ENCODE peak calls at places on chromosome 3, in five cellular contexts. E is suprapubic skin, D is endothelial cell of umbilical vein, H is astrocyte of the cerebellum, J is esophagus muscularis mucosa. W is an unnamed sample.
A peak's percentile ranks its signal among the peaks of the same experiment; 100 is the strongest.

GRCh38 chr3:143951351-143951971 is 20.2 kb upstream of the DIPK2A start:
- DNase-seq in E (no peak), D (peak; percentile 49), H (peak; percentile 16), J (no peak), W (no peak)

GRCh38 chr3:123853686-123854372 is 30.3 kb downstream of the MYLK start:
- DNase-seq in E (no peak), D (no peak), H (no peak), J (no peak), W (no peak)

GRCh38 chr3:89622063-89622700 is 514.8 kb downstream of the EPHA3 start:
- DNase-seq in E (no peak), D (no peak), H (no peak), J (no peak), W (no peak)

GRCh38 chr3:16818194-16818593 is 66.6 kb upstream of the PLCL2 start:
- DNase-seq in E (no peak), D (no peak), H (no peak), J (peak; percentile 26), W (no peak)

GRCh38 chr3:14336414-14337285 is 65.8 kb upstream of the SLC6A6 start:
- DNase-seq in E (no peak), D (no peak), H (no peak), J (no peak), W (no peak)

GRCh38 chr3:149080699-149081091 is 5.6 kb downstream of the HLTF start:
- DNase-seq in E (no peak), D (peak; percentile 67), H (no peak), J (no peak), W (no peak)

GRCh38 chr3:141076821-141077571 is 25.8 kb downstream of the SPSB4 start:
- DNase-seq in E (peak; percentile 68), D (peak; percentile 10), H (no peak), J (no peak), W (peak; percentile 7)

GRCh38 chr3:122975163-122975923 is 52.2 kb downstream of the SEMA5B start:
- DNase-seq in E (no peak), D (no peak), H (peak; percentile 64), J (no peak), W (peak; percentile 10)

GRCh38 chr3:13770390-13771169 is 109.3 kb downstream of the WNT7A start:
- DNase-seq in E (peak; percentile 24), D (no peak), H (no peak), J (no peak), W (no peak)

GRCh38 chr3:140010391-140010790 is 75.4 kb downstream of the CLSTN2 start:
- DNase-seq in E (no peak), D (no peak), H (no peak), J (peak; percentile 66), W (no peak)

GRCh38 chr3:71026634-71027578 is 556.6 kb downstream of the FOXP1 start:
- DNase-seq in E (no peak), D (no peak), H (no peak), J (no peak), W (no peak)

GRCh38 chr3:46097691-46098241 is 70.5 kb upstream of the XCR1 start:
- DNase-seq in E (no peak), D (no peak), H (no peak), J (no peak), W (no peak)

GRCh38 chr3:102024270-102024904 is 175.1 kb downstream of the NFKBIZ start:
- DNase-seq in E (no peak), D (no peak), H (no peak), J (no peak), W (no peak)

GRCh38 chr3:140342668-140343067 is 335.2 kb upstream of the TRIM42 start:
- DNase-seq in E (no peak), D (no peak), H (no peak), J (no peak), W (no peak)

GRCh38 chr3:138477801-138478200 is 43.4 kb downstream of the ESYT3 start:
- DNase-seq in E (no peak), D (no peak), H (no peak), J (no peak), W (no peak)

GRCh38 chr3:57221883-57222282 is 5.6 kb upstream of the APPL1 start:
- DNase-seq in E (no peak), D (peak; percentile 37), H (no peak), J (no peak), W (no peak)

GRCh38 chr3:162292409-162292808 is 795.8 kb downstream of the OTOL1 start:
- DNase-seq in E (no peak), D (no peak), H (no peak), J (no peak), W (no peak)

GRCh38 chr3:126136428-126137220 is 43.8 kb downstream of the ALDH1L1 start:
- DNase-seq in E (peak; percentile 48), D (no peak), H (no peak), J (peak; percentile 90), W (no peak)

GRCh38 chr3:36206936-36207620 is 173.2 kb upstream of the STAC start:
- DNase-seq in E (no peak), D (no peak), H (no peak), J (no peak), W (no peak)

GRCh38 chr3:49298511-49298910 is 21.5 kb upstream of the C3orf62 start:
- DNase-seq in E (no peak), D (no peak), H (no peak), J (no peak), W (no peak)

GRCh38 chr3:177729939-177730700 is 532.8 kb upstream of the TBL1XR1 start:
- DNase-seq in E (no peak), D (no peak), H (peak; percentile 70), J (no peak), W (no peak)

GRCh38 chr3:13844911-13845310 is 35.0 kb downstream of the WNT7A start:
- DNase-seq in E (no peak), D (no peak), H (no peak), J (no peak), W (no peak)

GRCh38 chr3:110618512-110619226 is 452.9 kb upstream of the NECTIN3 start:
- DNase-seq in E (no peak), D (no peak), H (no peak), J (no peak), W (no peak)

GRCh38 chr3:159058859-159059258 is 257.0 kb downstream of the MFSD1 start:
- DNase-seq in E (no peak), D (no peak), H (no peak), J (no peak), W (no peak)

GRCh38 chr3:59289836-59290235 is 240.0 kb upstream of the CFAP20DC start:
- DNase-seq in E (no peak), D (no peak), H (no peak), J (no peak), W (no peak)

GRCh38 chr3:131223373-131224289 is 157.9 kb upstream of the NUDT16 start:
- DNase-seq in E (no peak), D (no peak), H (no peak), J (no peak), W (no peak)

GRCh38 chr3:88113311-88114162 is 36.2 kb upstream of the C3orf38 start:
- DNase-seq in E (no peak), D (peak; percentile 84), H (peak; percentile 64), J (no peak), W (peak; percentile 8)

GRCh38 chr3:111764645-111765091 is 94.4 kb upstream of the PHLDB2 start:
- DNase-seq in E (no peak), D (no peak), H (no peak), J (no peak), W (no peak)

GRCh38 chr3:107641572-107642307 is 119.0 kb downstream of the BBX start:
- DNase-seq in E (no peak), D (no peak), H (no peak), J (no peak), W (no peak)

GRCh38 chr3:38168151-38168987 is 3.0 kb downstream of the OXSR1 start:
- DNase-seq in E (no peak), D (no peak), H (peak; percentile 42), J (no peak), W (no peak)

GRCh38 chr3:16177962-16178627 is 3.6 kb downstream of the GALNT15 start:
- DNase-seq in E (peak; percentile 85), D (peak; percentile 74), H (peak; percentile 83), J (peak; percentile 94), W (peak; percentile 42)

GRCh38 chr3:152331975-152332374 is 63.2 kb downstream of the MBNL1 start:
- DNase-seq in E (no peak), D (no peak), H (no peak), J (no peak), W (no peak)
- H3K4me3 ChIP-seq in E (no peak overlapping the region), D (no peak overlapping the region), H (no peak overlapping the region), J (no peak overlapping the region), W (no peak overlapping the region)

GRCh38 chr3:97967966-97968365 is 4.3 kb downstream of the RIOX2 start:
- DNase-seq in E (no peak), D (no peak), H (no peak), J (no peak), W (no peak)
- TF ChIP-seq CTCF in E (no peak), D (no peak), H (peak; percentile 8), J (no peak), W (no peak)

DNA sequence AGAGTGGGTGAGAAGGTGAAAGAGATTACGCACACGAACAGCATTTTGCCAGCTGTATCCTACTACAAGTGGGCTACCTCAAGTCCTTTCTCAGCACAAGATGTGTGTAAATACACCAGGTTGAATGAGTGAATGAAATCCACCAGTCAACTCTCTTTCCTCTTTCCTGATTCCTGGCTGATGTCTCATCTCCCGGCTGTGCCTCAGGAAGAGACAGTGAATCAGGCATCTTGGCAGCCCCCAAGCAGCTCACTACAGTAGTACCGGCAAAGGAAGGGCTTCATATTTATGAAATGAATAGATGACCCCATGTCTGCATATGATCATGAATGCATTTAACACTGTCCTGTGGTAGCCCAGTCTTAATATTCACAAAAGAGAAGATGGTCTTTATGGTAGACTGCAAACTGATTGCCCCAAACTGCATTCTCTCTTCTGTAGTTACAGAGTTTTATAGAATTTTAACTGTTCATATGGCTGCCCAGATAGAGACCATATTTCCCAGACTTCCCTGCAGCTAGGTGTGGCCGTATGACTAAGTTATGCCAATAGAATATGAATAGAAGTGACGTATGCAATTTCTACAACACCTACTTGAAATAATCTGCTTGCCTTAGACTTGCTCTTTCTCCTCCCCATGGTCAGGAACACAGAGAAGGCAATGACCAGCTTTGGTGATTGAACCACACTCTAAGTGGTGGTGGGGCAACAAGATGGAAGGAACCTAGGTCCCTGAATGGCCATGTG is 22.7 kb downstream of the MGLL start:
- DNase-seq in E (no peak), D (peak; percentile 93), H (peak; percentile 38), J (no peak), W (no peak)
- H3K4me3 ChIP-seq in E (no peak overlapping the region), D (no peak overlapping the region), H (no peak overlapping the region), J (no peak overlapping the region), W (no peak overlapping the region)

GRCh38 chr3:181212271-181212670 is 222.7 kb upstream of the DNAJC19 start:
- DNase-seq in E (no peak), D (no peak), H (no peak), J (no peak), W (no peak)

GRCh38 chr3:181213347-181213746 is 223.8 kb upstream of the DNAJC19 start:
- DNase-seq in E (no peak), D (no peak), H (no peak), J (no peak), W (no peak)

DNA sequence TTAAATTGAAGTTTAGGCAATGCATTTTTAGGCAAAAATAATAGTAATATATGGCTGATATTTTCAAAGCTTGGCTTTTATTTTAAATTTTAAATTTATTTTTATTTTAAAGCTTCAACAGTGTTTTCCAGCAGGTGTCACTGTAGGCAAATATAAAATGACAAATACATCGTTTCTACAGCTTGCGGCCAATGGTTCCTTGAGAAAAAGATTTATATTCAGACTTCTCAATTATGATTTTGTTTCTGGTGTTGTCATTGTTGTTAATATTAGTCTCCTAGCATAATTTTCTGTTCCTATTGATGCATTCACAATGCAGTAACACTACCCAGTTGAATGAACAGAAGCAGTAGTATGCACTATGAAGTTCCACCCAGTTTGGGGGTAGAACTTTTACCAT is 220.7 kb upstream of the DNAJC19 start:
- DNase-seq in E (no peak), D (peak; percentile 27), H (peak; percentile 27), J (no peak), W (no peak)
- TF ChIP-seq CTCF in E (no peak), D (peak; percentile 5), H (no peak), J (peak; percentile 21), W (no peak)

GRCh38 chr3:168248383-168249047 is 152.8 kb upstream of the GOLIM4 start:
- DNase-seq in E (no peak), D (peak; percentile 16), H (no peak), J (no peak), W (no peak)
- H3K4me3 ChIP-seq in E (peak overlapping the region; percentile 63), D (peak overlapping the region; percentile 53), H (peak overlapping the region; percentile 75), J (peak overlapping the region; percentile 64), W (peak overlapping the region; percentile 53)